ENCODE peak calls at places on chromosomes 13 and 19, in nine cellular contexts. Q is naive B cell, M is mucosa of descending colon, V is NCI-H748 treated with DMSO at 0.1 percent for 48 hours, E is NCI-H2081, L is BJ, S is activated gamma-delta T cell treated with Interleukin-2 at 50 U/mL for 16 hours, H is tibial nerve, Z is WERI-Rb-1. B is an unnamed sample.

GRCh38 chr13:100148422-100148821 is 59.5 kb downstream of the PCCA start:
- DNase-seq in Q (no peak), M (no peak), V (no peak), E (no peak), L (no peak), S (no peak), H (no peak), Z (no peak), B (no peak)

GRCh38 chr13:49580980-49581680 is 4.2 kb downstream of the RCBTB1 start:
- DNase-seq in Q (peak), M (no peak), V (no peak), E (no peak), L (no peak), S (no peak), H (no peak), Z (peak), B (no peak)

GRCh38 chr19:12757544-12758274 is 6.1 kb downstream of the BEST2 start:
- DNase-seq in Q (peak), M (peak), V (peak), E (peak), L (no peak), S (peak), H (no peak), Z (peak), B (peak)

GRCh38 chr19:18494267-18494607 is 27.6 kb downstream of the ELL start:
- DNase-seq in Q (no peak), M (no peak), V (no peak), E (no peak), L (no peak), S (no peak), H (no peak), Z (no peak), B (no peak)

GRCh38 chr19:18119243-18120105 is 21.9 kb downstream of the MAST3 start:
- DNase-seq in Q (peak), M (no peak), V (no peak), E (no peak), L (no peak), S (peak), H (no peak), Z (no peak), B (no peak)

GRCh38 chr13:73136776-73137175 is 78.0 kb downstream of the KLF5 start:
- DNase-seq in Q (no peak), M (no peak), V (no peak), E (no peak), L (no peak), S (no peak), H (no peak), Z (no peak), B (no peak)

GRCh38 chr13:30276178-30276577 is 31.2 kb downstream of the KATNAL1 start:
- DNase-seq in Q (peak), M (no peak), V (no peak), E (no peak), L (no peak), S (no peak), H (no peak), Z (no peak), B (no peak)

GRCh38 chr19:23547816-23548430 is 139.1 kb downstream of the ZNF675 start:
- DNase-seq in Q (no peak), M (no peak), V (no peak), E (no peak), L (no peak), S (no peak), H (no peak), Z (no peak), B (no peak)

GRCh38 chr13:92362717-92363116 is 863.9 kb upstream of the GPC6 start:
- DNase-seq in Q (no peak), M (no peak), V (no peak), E (peak), L (no peak), S (no peak), H (no peak), Z (peak), B (no peak)

GRCh38 chr13:51895906-51896888 is 34.4 kb downstream of the CCDC70 start:
- DNase-seq in Q (peak), M (peak), V (peak), E (peak), L (peak), S (peak), H (no peak), Z (peak), B (peak)

GRCh38 chr13:43573361-43573740 is 213.4 kb downstream of the ENOX1 start:
- DNase-seq in Q (no peak), M (no peak), V (no peak), E (no peak), L (peak), S (no peak), H (no peak), Z (no peak), B (no peak)

GRCh38 chr19:44637390-44637764 is 6.3 kb upstream of the PVR start:
- DNase-seq in Q (no peak), M (no peak), V (no peak), E (no peak), L (no peak), S (no peak), H (no peak), Z (no peak), B (no peak)

GRCh38 chr19:11031421-11032070 is 57.7 kb upstream of the LDLR start:
- DNase-seq in Q (no peak), M (no peak), V (no peak), E (peak), L (no peak), S (no peak), H (no peak), Z (no peak), B (no peak)

GRCh38 chr13:45781553-45782326 is 69.8 kb downstream of the SIAH3 start:
- DNase-seq in Q (peak), M (peak), V (peak), E (peak), L (no peak), S (no peak), H (no peak), Z (no peak), B (peak)

GRCh38 chr13:83780201-83780600 is 102.1 kb downstream of the SLITRK1 start:
- DNase-seq in Q (no peak), M (no peak), V (no peak), E (no peak), L (no peak), S (no peak), H (no peak), Z (peak), B (no peak)

GRCh38 chr13:19791953-19792537 is 9.3 kb upstream of the PSPC1 start:
- DNase-seq in Q (no peak), M (no peak), V (no peak), E (no peak), L (no peak), S (no peak), H (no peak), Z (peak), B (no peak)

GRCh38 chr13:28636078-28636477 is 22.9 kb upstream of the POMP start:
- DNase-seq in Q (no peak), M (no peak), V (no peak), E (no peak), L (peak), S (no peak), H (no peak), Z (no peak), B (no peak)

GRCh38 chr19:50460161-50460765 is 16.0 kb upstream of the EMC10 start:
- DNase-seq in Q (peak), M (no peak), V (no peak), E (no peak), L (no peak), S (no peak), H (no peak), Z (no peak), B (no peak)

GRCh38 chr13:67267136-67267535 is 37.0 kb upstream of the PCDH9 start:
- DNase-seq in Q (no peak), M (no peak), V (no peak), E (no peak), L (no peak), S (no peak), H (no peak), Z (no peak), B (no peak)

GRCh38 chr13:112781287-112781686 is 91.4 kb downstream of the ATP11A start:
- DNase-seq in Q (no peak), M (no peak), V (no peak), E (no peak), L (no peak), S (no peak), H (no peak), Z (no peak), B (no peak)

GRCh38 chr19:51131780-51132680 is 7.3 kb downstream of the SIGLEC9 start:
- DNase-seq in Q (no peak), M (no peak), V (no peak), E (no peak), L (no peak), S (peak), H (no peak), Z (peak), B (no peak)

GRCh38 chr13:52001120-52001731 is 10.0 kb downstream of the ATP7B start:
- DNase-seq in Q (peak), M (no peak), V (peak), E (peak), L (no peak), S (no peak), H (no peak), Z (no peak), B (peak)

B was measured in LoVo.